ENCODE peak calls at places on chromosomes 7 and 10, in four cellular contexts. Q is IMR-90, X is cardiac fibroblast, B is right lobe of liver. S is an unnamed sample.

GRCh38 chr10:79176949-79177602 is 108.3 kb downstream of the ZMIZ1 start:
- DNase-seq in Q (peak; percentile 43), X (peak; percentile 70), B (peak; percentile 47), S (no peak)

GRCh38 chr7:128794020-128794419 is 2.3 kb downstream of the CCDC136 start:
- DNase-seq in X (no peak), Q (no peak), B (no peak), S (no peak)

GRCh38 chr10:29590598-29591415 is 44.0 kb downstream of the SVIL start:
- DNase-seq in X (peak; percentile 82), B (no peak), Q (peak; percentile 86), S (no peak)

GRCh38 chr10:110175406-110175805 is 32.0 kb upstream of the MXI1 start:
- DNase-seq in X (peak; percentile 39), Q (peak; percentile 35), B (no peak), S (no peak)

GRCh38 chr7:14836571-14837189 is 65.9 kb downstream of the DGKB start:
- DNase-seq in B (no peak), Q (peak; percentile 75), X (peak; percentile 63), S (no peak)

GRCh38 chr7:84848219-84848973 is 338.5 kb downstream of the SEMA3D start:
- DNase-seq in X (peak; percentile 4), B (no peak), Q (no peak), S (no peak)

GRCh38 chr7:44909596-44909995 is 24.3 kb upstream of the PURB start:
- DNase-seq in Q (no peak), B (no peak), X (no peak), S (no peak)

GRCh38 chr10:7551891-7552731 is 114.7 kb downstream of the ITIH5 start:
- DNase-seq in Q (no peak), B (no peak), X (no peak), S (no peak)

GRCh38 chr10:89427629-89428028 is 13.3 kb downstream of the IFIT5 start:
- DNase-seq in Q (peak; percentile 88), B (no peak), X (peak; percentile 48), S (no peak)

GRCh38 chr10:32982293-32982709 is 24.3 kb upstream of the ITGB1 start:
- DNase-seq in X (peak; percentile 71), B (no peak), Q (peak; percentile 95), S (no peak)

GRCh38 chr7:131829911-131830310 is 273.5 kb upstream of the PODXL start:
- DNase-seq in X (no peak), Q (no peak), B (no peak), S (no peak)

GRCh38 chr7:42380411-42380810 is 143.4 kb upstream of the GLI3 start:
- DNase-seq in B (no peak), X (peak; percentile 26), Q (no peak), S (no peak)

GRCh38 chr7:154789404-154789803 is 213.5 kb downstream of the PAXIP1 start:
- DNase-seq in X (no peak), Q (no peak), B (no peak), S (no peak)

GRCh38 chr10:77661674-77662073 is 24.1 kb upstream of the KCNMA1 start:
- DNase-seq in Q (no peak), B (no peak), X (no peak), S (no peak)

GRCh38 chr10:7501157-7501556 is 90.3 kb upstream of the SFMBT2 start:
- DNase-seq in Q (no peak), X (no peak), B (no peak), S (no peak)

GRCh38 chr7:34091330-34091917 is 186.1 kb downstream of the BMPER start:
- DNase-seq in B (no peak), X (peak; percentile 71), Q (peak; percentile 69), S (no peak)

GRCh38 chr10:73644015-73644743 is 2.9 kb upstream of the MYOZ1 start:
- DNase-seq in Q (peak; percentile 73), X (peak; percentile 84), B (no peak), S (no peak)

GRCh38 chr10:11167233-11167979 is 149.7 kb downstream of the CELF2 start:
- DNase-seq in X (no peak), Q (no peak), B (no peak), S (no peak)

GRCh38 chr7:83413831-83414230 is 235.1 kb downstream of the SEMA3E start:
- DNase-seq in B (no peak), Q (no peak), X (peak; percentile 56), S (no peak)

GRCh38 chr10:131453772-131454634 is 142.5 kb upstream of the TCERG1L start:
- DNase-seq in B (peak; percentile 50), X (peak; percentile 23), Q (no peak), S (no peak)

GRCh38 chr10:77158666-77159065 is 478.9 kb downstream of the KCNMA1 start:
- DNase-seq in Q (no peak), X (no peak), B (no peak), S (no peak)

GRCh38 chr10:96646251-96646740 is 59.5 kb upstream of the TM9SF3 start:
- DNase-seq in Q (no peak), B (no peak), X (no peak), S (no peak)

GRCh38 chr10:73841526-73842285 is 30.3 kb upstream of the NDST2 start:
- DNase-seq in X (no peak), B (no peak), Q (peak; percentile 42), S (no peak)

GRCh38 chr7:156192921-156193320 is 380.7 kb upstream of the SHH start:
- DNase-seq in X (no peak), Q (no peak), B (no peak), S (no peak)

GRCh38 chr10:94413374-94413773 is 11.0 kb downstream of the TBC1D12 start:
- DNase-seq in Q (no peak), X (no peak), B (no peak), S (no peak)

GRCh38 chr7:35253680-35254495 is at the start of gene TBX20:
- DNase-seq in Q (peak; percentile 19), B (peak; percentile 50), X (peak; percentile 91), S (no peak)

GRCh38 chr7:128904381-128905197 is 5.9 kb downstream of the KCP start:
- DNase-seq in B (no peak), X (peak; percentile 70), Q (peak; percentile 56), S (no peak)

GRCh38 chr7:73573276-73573675 is 5.1 kb downstream of the TBL2 start:
- DNase-seq in Q (no peak), X (no peak), B (no peak), S (no peak)

GRCh38 chr7:73577627-73578341 is 595 bp downstream of the TBL2 start:
- DNase-seq in Q (no peak), X (peak; percentile 22), B (peak; percentile 24), S (no peak)

GRCh38 chr7:73573791-73574190 is 4.6 kb downstream of the TBL2 start:
- DNase-seq in B (no peak), Q (no peak), X (no peak), S (no peak)

GRCh38 chr7:73582664-73583202 is 4.4 kb upstream of the TBL2 start:
- DNase-seq in Q (no peak), X (no peak), B (no peak), S (no peak)

GRCh38 chr7:73578342-73579124 is at the start of gene TBL2:
- DNase-seq in Q (peak; percentile 97), B (peak; percentile 99), X (peak; percentile 99), S (peak; percentile 99)
- TF ChIP-seq CTCF in Q (peak; percentile 23), B (no peak), X (peak; percentile 12), S (peak; percentile 59)

DNA sequence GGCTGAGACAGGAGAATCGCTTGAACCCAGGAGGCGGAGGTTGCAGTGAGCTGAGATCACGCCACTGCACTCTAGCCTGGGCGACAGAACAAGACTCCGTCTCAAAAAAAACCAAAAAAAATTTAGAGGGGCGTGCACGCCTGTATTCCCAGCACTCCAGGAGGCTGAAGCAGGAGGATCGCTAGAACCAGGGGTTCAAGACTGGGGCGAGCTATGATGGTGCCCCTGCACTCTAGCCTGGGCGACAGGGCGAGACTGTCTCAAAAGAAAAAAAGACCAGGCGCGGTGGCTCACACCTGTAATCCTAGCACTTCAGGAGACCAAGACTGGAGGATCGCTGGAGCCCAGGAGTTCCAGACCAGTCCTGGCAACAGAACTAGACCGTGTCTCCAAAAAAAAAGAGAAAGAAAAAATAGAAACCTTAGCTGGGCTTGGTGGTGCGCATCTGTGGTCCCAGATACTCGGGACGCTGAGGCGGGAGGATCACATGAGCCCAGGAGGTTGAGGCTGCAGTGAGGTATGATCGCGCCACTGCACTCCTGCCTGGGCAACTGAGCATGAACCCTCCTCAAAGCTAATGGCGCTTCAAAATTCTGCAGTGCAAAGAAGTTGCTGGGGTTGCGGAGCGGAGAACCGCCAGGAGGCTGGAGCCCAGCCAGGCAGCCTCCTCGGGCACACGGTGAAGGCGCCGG is 382 bp upstream of the MBLAC1 start:
- DNase-seq in Q (no peak), X (no peak), B (no peak), S (no peak)
- TF ChIP-seq CTCF in Q (no peak), X (no peak), B (no peak), S (no peak)

DNA sequence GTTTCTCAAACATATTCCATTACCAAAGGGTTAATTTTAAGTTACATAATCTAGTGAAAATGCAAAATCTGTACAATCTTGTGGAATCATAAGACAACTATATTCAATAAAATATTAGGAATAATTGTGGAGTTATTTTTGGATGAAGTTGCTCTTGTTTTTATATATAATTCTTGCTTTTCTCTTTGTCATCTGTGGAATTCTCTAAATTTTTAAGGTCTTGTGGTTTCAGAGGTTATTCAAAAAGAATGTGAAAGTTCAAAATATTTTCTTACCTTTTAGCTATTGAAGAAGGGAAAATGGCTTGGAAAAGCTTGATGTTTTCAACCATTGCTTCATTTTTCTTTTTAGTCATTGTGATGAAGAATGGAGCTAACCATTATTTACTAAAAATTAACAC is 552.1 kb downstream of the TFEC start:
- DNase-seq in X (no peak), Q (no peak), B (no peak), S (no peak)
- TF ChIP-seq CTCF in X (no peak), Q (no peak), B (no peak), S (no peak)

DNA sequence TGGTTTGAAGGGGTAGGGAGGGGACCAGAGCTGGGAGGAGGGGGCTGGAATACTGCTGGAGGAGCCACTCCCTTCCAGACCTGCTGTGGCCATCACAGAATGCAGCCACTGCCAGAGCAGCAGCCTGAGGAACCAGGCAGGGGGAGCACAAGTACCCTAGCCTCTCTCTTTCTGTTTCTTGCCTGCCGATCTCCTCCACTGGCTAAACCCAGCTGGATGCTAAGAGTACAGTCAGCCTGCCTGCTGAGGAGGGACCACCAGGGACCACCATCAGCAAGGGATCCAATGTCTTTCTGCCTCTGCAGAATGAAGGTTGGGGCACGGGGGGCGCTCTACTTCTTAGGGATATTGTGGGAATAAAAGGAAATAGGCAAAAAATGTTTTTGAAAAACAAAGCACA is 4.7 kb downstream of the BLVRA start:
- DNase-seq in B (no peak), X (no peak), Q (no peak), S (no peak)
- TF ChIP-seq CTCF in B (no peak), X (no peak), Q (no peak), S (no peak)

S was measured in chondrocyte.